ENCODE peak calls at places on chromosomes 6 and 20, in four cellular contexts. Q, H, V and I are unnamed samples. For H3K4me1, the result is how much of the 10 kb centered on the place peaks cover.

GRCh38 chr6:148790817-148791216 is 44.0 kb downstream of the UST start:
- DNase-seq in Q (no peak), H (peak), V (no peak), I (no peak)

GRCh38 chr6:139680819-139681218 is 306.4 kb upstream of the CITED2 start:
- DNase-seq in Q (no peak), H (no peak), V (no peak), I (no peak)

GRCh38 chr6:167906899-167907298 is 80.2 kb downstream of the AFDN start:
- DNase-seq in Q (no peak), H (no peak), V (no peak), I (no peak)

GRCh38 chr6:21914121-21914973 is 320.8 kb downstream of the SOX4 start:
- DNase-seq in Q (no peak), H (no peak), V (no peak), I (no peak)

GRCh38 chr6:6581014-6581413 is 7.5 kb upstream of the LY86 start:
- DNase-seq in Q (no peak), H (no peak), V (no peak), I (no peak)

GRCh38 chr6:40923860-40924259 is 115.2 kb downstream of the UNC5CL start:
- DNase-seq in Q (no peak), H (no peak), V (no peak), I (no peak)

GRCh38 chr6:44001318-44001868 is 125.9 kb downstream of the MRPL14 start:
- DNase-seq in Q (peak), H (peak), V (peak), I (peak)

GRCh38 chr20:20333866-20334265 is 34.0 kb upstream of the INSM1 start:
- DNase-seq in Q (no peak), H (no peak), V (no peak), I (no peak)

GRCh38 chr6:116012471-116012949 is 48.2 kb downstream of the FRK start:
- DNase-seq in Q (peak), H (no peak), V (no peak), I (no peak)

GRCh38 chr20:57438552-57438951 is 47.4 kb downstream of the RBM38 start:
- DNase-seq in Q (no peak), H (no peak), V (no peak), I (no peak)

GRCh38 chr6:25966707-25967106 is 4.1 kb downstream of the TRIM38 start:
- DNase-seq in Q (no peak), H (no peak), V (no peak), I (no peak)
- H3K4me1 ChIP-seq in Q (under half), H (under half), V (under half), I (under half)

DNA sequence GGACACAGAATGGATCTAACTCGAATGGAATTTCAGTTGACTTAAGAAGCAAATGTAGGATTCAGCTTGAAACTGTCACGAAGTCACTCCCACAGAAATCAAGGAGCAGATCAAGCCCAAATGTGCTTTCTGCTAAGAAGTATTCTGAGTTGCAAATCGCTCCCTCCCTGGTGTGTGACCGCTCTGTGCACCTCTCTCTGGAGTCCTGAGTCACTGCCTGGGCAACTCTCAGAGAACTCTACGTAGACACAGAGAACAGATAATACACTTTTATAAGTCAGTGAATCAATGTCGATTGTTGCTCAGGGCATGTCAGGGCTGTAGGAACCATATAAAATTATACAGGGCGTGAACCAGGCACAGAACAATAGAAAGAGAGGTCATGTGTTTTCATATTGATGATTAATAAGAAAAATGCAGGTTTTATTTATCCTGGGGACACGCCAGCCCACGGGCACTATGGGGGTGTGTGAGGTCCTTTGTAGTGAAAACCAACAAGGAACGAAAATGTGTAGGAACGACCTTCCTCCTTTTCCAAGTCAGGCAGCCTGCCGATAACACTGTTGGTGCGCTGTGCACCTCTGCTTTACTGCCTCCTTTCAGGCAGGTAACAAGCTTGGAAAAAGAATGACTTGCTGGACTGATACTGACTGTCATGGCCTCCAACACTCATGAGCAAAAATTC is 248.1 kb upstream of the FOXQ1 start:
- DNase-seq in Q (no peak), H (no peak), V (no peak), I (no peak)
- TF ChIP-seq YY1 in Q (no peak), H (no peak), V (no peak), I (no peak)

GRCh38 chr20:11429168-11429567 is 488.5 kb upstream of the BTBD3 start:
- DNase-seq in Q (no peak), H (no peak), V (no peak), I (no peak)

GRCh38 chr20:11429889-11430580 is 487.7 kb upstream of the BTBD3 start:
- DNase-seq in Q (no peak), H (no peak), V (no peak), I (no peak)

GRCh38 chr20:11431613-11432012 is 486.1 kb upstream of the BTBD3 start:
- DNase-seq in Q (no peak), H (no peak), V (no peak), I (no peak)

GRCh38 chr20:11430652-11431051 is 487.0 kb upstream of the BTBD3 start:
- DNase-seq in Q (no peak), H (no peak), V (no peak), I (no peak)

DNA sequence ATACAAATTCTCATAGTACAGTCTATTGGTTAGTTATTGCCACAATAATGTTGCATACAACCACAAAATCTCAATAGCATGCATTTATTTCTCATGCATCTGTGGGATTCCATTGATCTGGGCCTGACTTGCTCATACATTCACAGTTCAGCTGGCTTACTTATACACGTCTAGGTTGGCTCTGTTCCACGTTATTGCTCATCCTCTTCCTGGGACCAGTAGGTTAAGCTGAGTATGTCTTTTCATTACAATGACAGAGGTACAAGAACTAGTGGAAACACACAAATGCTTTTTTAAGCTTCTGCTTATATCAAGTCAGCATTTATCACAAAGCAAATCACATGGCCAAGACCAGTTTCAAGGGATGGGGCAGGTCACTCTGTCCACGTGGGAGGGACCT is 485.3 kb upstream of the BTBD3 start:
- DNase-seq in Q (no peak), H (no peak), V (no peak), I (no peak)
- TF ChIP-seq SUZ12 in Q (no peak), H (no peak), V (no peak), I (no peak)

DNA sequence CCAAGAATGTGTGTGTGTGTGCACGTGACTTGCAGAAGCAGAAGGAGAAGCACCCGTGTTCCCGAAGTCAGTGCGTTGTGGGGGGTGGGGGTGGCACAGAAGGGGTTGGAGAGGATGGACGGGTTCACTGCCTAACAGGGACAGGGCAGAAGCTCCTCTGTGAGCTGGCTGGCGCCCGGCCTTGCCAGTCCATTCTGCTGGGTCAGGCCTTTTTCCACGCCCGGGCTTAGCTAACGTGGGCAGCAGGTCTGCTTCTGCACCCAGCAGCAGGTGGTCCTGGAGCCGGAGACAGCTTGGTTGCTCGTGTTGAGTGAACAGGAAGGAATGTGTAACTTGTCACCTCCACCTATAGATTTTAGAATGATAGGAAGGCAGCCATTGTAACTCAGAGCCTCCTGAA is 374.4 kb downstream of the CDH4 start:
- DNase-seq in Q (no peak), H (no peak), V (no peak), I (no peak)
- H3K4me1 ChIP-seq in Q (under half), H (under half), V (under half), I (under half)